ENCODE peak calls at places on chromosome 9, in five cellular contexts. I is H1, E is K562, P is HepG2, C is GM12878. H is an unnamed sample.

GRCh38 chr9:86176468-86176867 is 77.1 kb upstream of the GOLM1 start:
- DNase-seq in I (no peak), E (no peak), P (no peak), C (no peak), H (peak)

GRCh38 chr9:19252174-19252884 is 21.8 kb downstream of the DENND4C start:
- DNase-seq in I (no peak), E (no peak), P (no peak), C (no peak), H (no peak)

GRCh38 chr9:93459432-93459847 is 6.1 kb upstream of the FAM120AOS start:
- DNase-seq in I (no peak), E (no peak), P (no peak), C (no peak), H (no peak)

GRCh38 chr9:125829743-125830142 is 82.6 kb downstream of the PBX3 start:
- DNase-seq in I (no peak), E (no peak), P (no peak), C (peak), H (peak)

GRCh38 chr9:106019017-106019692 is 324.8 kb downstream of the TMEM38B start:
- DNase-seq in I (no peak), E (no peak), P (peak), C (no peak), H (no peak)

GRCh38 chr9:14286121-14286520 is 27.8 kb downstream of the NFIB start:
- DNase-seq in I (no peak), E (no peak), P (no peak), C (no peak), H (no peak)

GRCh38 chr9:107348836-107349235 is 65.8 kb downstream of the RAD23B start:
- DNase-seq in I (no peak), E (no peak), P (no peak), C (no peak), H (no peak)

GRCh38 chr9:38621434-38622082 is 1.2 kb upstream of the ANKRD18A start:
- DNase-seq in I (peak), E (no peak), P (peak), C (no peak), H (peak)

GRCh38 chr9:73847536-73847935 is 649.6 kb upstream of the RORB start:
- DNase-seq in I (no peak), E (no peak), P (no peak), C (no peak), H (no peak)

GRCh38 chr9:135098400-135099105 is 11.1 kb downstream of the OLFM1 start:
- DNase-seq in I (peak), E (peak), P (no peak), C (no peak), H (no peak)

GRCh38 chr9:93296889-93297480 is 113.0 kb downstream of the WNK2 start:
- DNase-seq in I (no peak), E (no peak), P (no peak), C (no peak), H (peak)

DNA sequence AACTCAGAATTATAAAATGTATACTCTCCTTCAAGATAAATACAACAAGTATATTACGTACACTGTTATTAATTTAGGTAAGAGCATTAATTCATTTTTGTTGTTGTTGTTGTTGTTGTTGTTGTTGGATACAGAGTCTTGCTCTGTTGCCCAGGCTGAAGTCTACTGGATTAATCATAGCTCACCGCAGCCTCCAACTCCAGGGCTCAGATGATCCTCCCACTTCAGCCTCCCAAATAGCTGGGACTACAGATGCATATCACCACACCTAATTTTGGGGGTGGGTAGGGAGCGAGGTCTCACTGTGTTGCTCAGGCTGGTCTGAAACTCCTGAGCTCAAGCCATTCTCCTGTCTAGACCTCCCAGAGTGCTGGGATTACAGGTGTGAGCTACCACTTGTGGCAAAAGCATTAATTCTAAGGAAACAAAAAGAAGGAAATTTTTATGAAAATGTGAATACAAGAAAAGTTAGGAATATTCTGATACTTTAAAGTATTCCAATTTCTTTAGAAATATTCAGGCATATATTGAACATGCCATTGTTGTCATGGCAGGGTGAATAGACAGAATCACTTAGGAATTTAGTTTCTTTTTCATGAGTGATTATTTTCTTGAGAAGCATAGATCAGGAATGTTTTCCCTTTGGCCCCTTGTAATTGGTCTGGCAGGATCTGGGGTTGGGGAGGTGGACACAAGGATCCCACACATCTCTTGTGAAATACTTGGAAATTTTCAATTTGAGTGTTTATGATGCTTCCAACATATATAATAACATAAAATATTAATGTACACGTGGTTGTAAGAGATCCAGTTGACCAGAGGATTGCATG is 263.7 kb downstream of the FANCC start:
- DNase-seq in I (no peak), E (no peak), P (no peak), C (no peak), H (no peak)
- TF ChIP-seq YY1 in I (no peak), E (no peak), P (no peak), C (no peak), H (no peak)

GRCh38 chr9:33022755-33023154 is 2.3 kb upstream of the DNAJA1 start:
- DNase-seq in I (no peak), E (no peak), P (no peak), C (no peak), H (no peak)

GRCh38 chr9:33017283-33018041 is 7.6 kb upstream of the DNAJA1 start:
- DNase-seq in I (no peak), E (no peak), P (no peak), C (peak), H (no peak)

GRCh38 chr9:33022303-33022702 is 2.8 kb upstream of the DNAJA1 start:
- DNase-seq in I (no peak), E (no peak), P (no peak), C (no peak), H (no peak)

GRCh38 chr9:33023661-33024060 is 1.4 kb upstream of the DNAJA1 start:
- DNase-seq in I (no peak), E (no peak), P (no peak), C (no peak), H (no peak)

DNA sequence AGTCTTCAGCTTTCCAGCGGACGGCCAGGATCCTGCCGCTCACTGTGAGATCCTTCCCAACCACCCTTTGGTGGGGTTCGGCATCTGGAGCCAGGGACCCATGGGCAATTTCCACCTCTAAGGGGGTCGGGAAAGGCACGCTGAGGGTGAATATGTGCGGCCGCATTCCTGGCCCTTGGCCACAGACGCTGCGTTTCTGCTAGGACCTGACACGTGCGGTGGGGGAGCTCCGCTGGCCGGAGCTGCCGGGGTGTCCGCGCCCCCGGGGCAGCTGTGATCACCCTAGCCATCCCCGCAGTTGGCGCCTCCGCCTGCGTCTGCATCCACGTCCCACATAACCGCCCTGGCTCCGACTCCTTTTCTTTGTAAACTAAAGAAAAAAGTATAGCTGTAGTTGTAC is 5.3 kb upstream of the DNAJA1 start:
- DNase-seq in I (no peak), E (no peak), P (no peak), C (no peak), H (no peak)
- H3K9ac ChIP-seq in I (no peak), E (no peak), P (no peak), C (no peak), H (no peak)

GRCh38 chr9:136138566-136138965 is 19.9 kb upstream of the TMEM250 start:
- DNase-seq in I (peak), E (peak), P (peak), C (no peak), H (peak)
- TF ChIP-seq CHD2 in I (no peak), E (no peak), P (no peak), C (no peak), H (no peak)

DNA sequence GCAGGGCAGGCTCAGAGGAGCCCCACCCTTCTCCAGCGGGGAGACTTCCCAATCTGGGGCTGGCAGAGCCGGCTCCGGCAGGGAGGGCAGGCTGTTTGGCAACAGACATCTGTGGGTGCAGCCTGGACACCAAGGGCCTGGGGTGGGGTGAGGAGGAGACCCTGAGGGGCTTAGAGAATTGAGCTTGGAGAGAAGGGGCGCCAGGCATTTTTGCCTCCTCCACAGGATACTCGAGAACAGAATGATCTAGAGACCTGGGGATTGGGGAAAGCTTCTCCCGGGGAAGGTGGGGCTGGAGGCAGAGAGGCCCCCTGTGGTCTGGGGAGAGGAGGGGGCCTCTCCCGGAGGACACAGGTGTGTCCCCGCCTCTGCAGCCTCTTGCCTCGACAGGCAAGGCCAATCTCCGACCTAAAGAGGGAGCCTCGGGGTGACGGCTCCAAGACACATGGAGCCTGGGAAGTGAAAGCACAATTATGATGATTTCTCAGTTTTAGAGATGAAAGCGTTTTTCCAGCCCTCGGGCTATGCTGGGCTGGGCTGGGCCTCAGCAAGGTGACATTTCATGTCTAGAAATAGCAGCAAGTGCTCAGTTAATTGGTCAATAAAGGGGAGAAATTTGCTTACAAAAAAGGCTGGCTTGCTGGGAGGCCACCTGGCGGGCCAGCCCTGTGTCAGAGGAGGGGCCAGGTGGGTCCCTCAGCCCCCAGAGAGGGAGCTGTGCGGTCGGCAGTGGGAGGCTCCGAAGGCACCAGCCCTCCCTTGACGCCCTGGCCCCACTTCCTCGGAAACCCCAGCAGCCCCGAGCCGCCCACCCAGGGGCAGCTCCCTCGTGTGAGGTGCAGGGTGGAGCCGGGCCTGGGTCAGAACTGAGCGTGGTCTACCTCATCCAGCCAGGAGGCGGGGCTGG is 8.2 kb downstream of the LHX3 start:
- DNase-seq in I (peak), E (no peak), P (no peak), C (no peak), H (no peak)
- TF ChIP-seq YY1 in I (no peak), E (no peak), P (no peak), C (no peak), H (no peak)